ENCODE peak calls at places on chromosomes 2 and 18, in six cellular contexts. J is CD8-positive, alpha-beta memory T cell; B is PC-3; X is T-helper 2 cell; C is mesenteric fat pad; O is tibial nerve. U is an unnamed sample.

GRCh38 chr2:218569661-218570500 is 1.2 kb downstream of the CNOT9 start:
- DNase-seq in J (no peak), B (peak; percentile 33), X (no peak), C (no peak), O (no peak), U (no peak)

GRCh38 chr2:71129114-71129890 is 727 bp downstream of the MCEE start:
- DNase-seq in J (no peak), B (peak; percentile 45), X (no peak), C (no peak), O (peak; percentile 5), U (no peak)

GRCh38 chr18:35144628-35145027 is 96.2 kb upstream of the ZNF397 start:
- DNase-seq in J (no peak), B (no peak), X (no peak), C (no peak), O (no peak), U (no peak)

GRCh38 chr2:104938226-104938941 is 84.5 kb downstream of the POU3F3 start:
- DNase-seq in J (no peak), B (no peak), X (no peak), C (no peak), O (no peak), U (no peak)

GRCh38 chr2:96325038-96325883 is at the start of gene ITPRIPL1:
- DNase-seq in J (peak; percentile 26), B (no peak), X (no peak), C (peak; percentile 90), O (no peak), U (no peak)

GRCh38 chr2:151637284-151637781 is 96.9 kb downstream of the NEB start:
- DNase-seq in J (peak; percentile 61), B (no peak), X (peak; percentile 8), C (no peak), O (no peak), U (no peak)

GRCh38 chr2:106296182-106296815 is 102.2 kb upstream of the UXS1 start:
- DNase-seq in J (no peak), B (no peak), X (no peak), C (no peak), O (no peak), U (no peak)

GRCh38 chr2:65377556-65378307 is 54.7 kb downstream of the SPRED2 start:
- DNase-seq in J (no peak), B (peak; percentile 90), X (no peak), C (no peak), O (no peak), U (no peak)

GRCh38 chr2:6523476-6523875 is 342.2 kb downstream of the CMPK2 start:
- DNase-seq in J (no peak), B (no peak), X (no peak), C (no peak), O (no peak), U (no peak)

GRCh38 chr18:63313409-63313917 is 6.1 kb downstream of the BCL2 start:
- DNase-seq in J (no peak), B (no peak), X (no peak), C (no peak), O (no peak), U (no peak)

GRCh38 chr2:60519259-60519863 is 34.1 kb downstream of the BCL11A start:
- DNase-seq in J (no peak), B (no peak), X (no peak), C (no peak), O (no peak), U (no peak)

GRCh38 chr2:230471074-230471473 is 55.1 kb downstream of the SP100 start:
- DNase-seq in J (no peak), B (no peak), X (no peak), C (no peak), O (no peak), U (no peak)

GRCh38 chr2:112031916-112032582 is 23.0 kb upstream of the TMEM87B start:
- DNase-seq in J (no peak), B (no peak), X (no peak), C (no peak), O (peak; percentile 41), U (no peak)

GRCh38 chr2:224882291-224883171 is 159.7 kb downstream of the DOCK10 start:
- DNase-seq in J (no peak), B (peak; percentile 87), X (no peak), C (no peak), O (no peak), U (no peak)

GRCh38 chr2:78553866-78554647 is 471.4 kb upstream of the REG3G start:
- DNase-seq in J (no peak), B (no peak), X (no peak), C (no peak), O (no peak), U (no peak)

GRCh38 chr18:61333271-61333745 is at the start of gene CDH20:
- DNase-seq in J (no peak), B (no peak), X (no peak), C (no peak), O (no peak), U (no peak)

GRCh38 chr2:19649107-19649506 is 252.7 kb downstream of the TTC32 start:
- DNase-seq in J (no peak), B (peak; percentile 15), X (no peak), C (no peak), O (no peak), U (no peak)

GRCh38 chr2:86350751-86351150 is 13.3 kb upstream of the REEP1 start:
- DNase-seq in J (no peak), B (no peak), X (no peak), C (no peak), O (no peak), U (no peak)

GRCh38 chr18:48356909-48357631 is 52.1 kb downstream of the ZBTB7C start:
- DNase-seq in J (no peak), B (no peak), X (no peak), C (peak; percentile 76), O (no peak), U (peak; percentile 54)

GRCh38 chr18:31685097-31686082 is 1.0 kb upstream of the B4GALT6 start:
- DNase-seq in J (peak; percentile 17), B (peak; percentile 48), X (no peak), C (peak; percentile 91), O (no peak), U (no peak)

GRCh38 chr2:9335322-9335754 is 88.0 kb downstream of the ITGB1BP1 start:
- DNase-seq in J (no peak), B (no peak), X (no peak), C (no peak), O (no peak), U (no peak)

GRCh38 chr2:157420771-157421323 is 23.0 kb downstream of the CYTIP start:
- DNase-seq in J (no peak), B (no peak), X (no peak), C (no peak), O (no peak), U (no peak)

GRCh38 chr2:9709539-9710285 is 78.9 kb upstream of the YWHAQ start:
- DNase-seq in J (no peak), B (no peak), X (no peak), C (no peak), O (no peak), U (no peak)

GRCh38 chr2:45283764-45284620 is 274.7 kb upstream of the SIX2 start:
- DNase-seq in J (no peak), B (peak; percentile 97), X (no peak), C (no peak), O (no peak), U (no peak)

GRCh38 chr2:191362841-191363240 is 117.6 kb downstream of the MYO1B start:
- DNase-seq in J (no peak), B (no peak), X (no peak), C (no peak), O (no peak), U (no peak)

GRCh38 chr18:59459352-59460059 is 100.4 kb upstream of the LMAN1 start:
- DNase-seq in J (no peak), B (peak; percentile 43), X (no peak), C (no peak), O (no peak), U (no peak)

GRCh38 chr2:224749136-224749535 is 33.0 kb upstream of the CCDC195 start:
- DNase-seq in J (no peak), B (peak; percentile 23), X (no peak), C (no peak), O (no peak), U (no peak)